ENCODE peak calls at places on chromosome 18, in ten cellular contexts. G is AG09309, H is astrocyte of the spinal cord, Q is psoas muscle, D is fibroblast of lung, X is cardiac muscle cell, F is brain microvascular endothelial cell, U is colonic mucosa, N is foreskin fibroblast, A is neural progenitor cell. Z is an unnamed sample.

GRCh38 chr18:42187611-42188378 is 232.8 kb downstream of the PIK3C3 start:
- DNase-seq in Q (no peak), N (no peak), X (peak), A (no peak), F (no peak), D (no peak), U (no peak), H (no peak), G (no peak), Z (no peak)

GRCh38 chr18:10514621-10515020 is 11.2 kb upstream of the NAPG start:
- DNase-seq in D (no peak), X (no peak), N (no peak), U (no peak), A (no peak), G (no peak), F (no peak), H (no peak), Q (no peak), Z (no peak)

GRCh38 chr18:70419526-70419925 is 130.7 kb downstream of the SOCS6 start:
- DNase-seq in X (peak), F (peak), Q (no peak), H (peak), U (no peak), A (no peak), D (peak), N (peak), G (peak), Z (no peak)

GRCh38 chr18:76388261-76388660 is 106.8 kb downstream of the ZNF516 start:
- DNase-seq in H (no peak), X (no peak), G (no peak), N (no peak), A (no peak), U (no peak), F (no peak), Q (no peak), D (no peak), Z (no peak)

GRCh38 chr18:79916546-79917350 is 34.7 kb downstream of the SLC66A2 start:
- DNase-seq in U (no peak), N (no peak), Q (no peak), F (no peak), G (no peak), A (no peak), H (no peak), X (no peak), D (no peak), Z (no peak)

GRCh38 chr18:33812186-33812585 is 234.2 kb downstream of the ASXL3 start:
- DNase-seq in D (no peak), Q (no peak), N (no peak), G (no peak), H (no peak), U (peak), X (no peak), F (no peak), A (no peak), Z (no peak)

GRCh38 chr18:70015127-70015526 is 67.5 kb upstream of the CD226 start:
- DNase-seq in D (no peak), N (peak), U (no peak), G (no peak), A (no peak), F (no peak), Q (no peak), H (no peak), X (no peak), Z (no peak)

GRCh38 chr18:8851659-8852058 is 146.3 kb downstream of the MTCL1 start:
- DNase-seq in F (no peak), Q (no peak), X (peak), U (no peak), A (no peak), N (no peak), G (no peak), H (no peak), D (no peak), Z (no peak)

GRCh38 chr18:30086351-30086750 is 956.2 kb downstream of the DSC3 start:
- DNase-seq in Q (no peak), D (no peak), H (no peak), U (no peak), N (no peak), X (no peak), G (no peak), F (no peak), A (no peak), Z (no peak)

GRCh38 chr18:23824235-23824634 is 135.0 kb downstream of the LAMA3 start:
- DNase-seq in H (no peak), N (peak), X (peak), D (no peak), A (no peak), G (no peak), F (no peak), Q (no peak), U (no peak), Z (no peak)
- TF ChIP-seq CTCF in H (no peak), N (no peak), X (no peak), D (no peak), A (no peak), G (peak), F (peak), Q (no peak), U (no peak), Z (no peak)

GRCh38 chr18:5546660-5547059 is 2.9 kb upstream of the EPB41L3 start:
- DNase-seq in X (peak), D (peak), G (peak), N (peak), A (peak), Q (peak), F (peak), H (peak), U (no peak), Z (no peak)
- TF ChIP-seq CTCF in X (peak), D (peak), G (peak), N (peak), A (peak), Q (no peak), F (peak), H (peak), U (no peak), Z (peak)

GRCh38 chr18:3666526-3667254 is 216.7 kb downstream of the TGIF1 start:
- DNase-seq in D (no peak), F (no peak), H (no peak), G (no peak), N (no peak), X (no peak), U (no peak), A (no peak), Q (no peak), Z (no peak)
- TF ChIP-seq CTCF in D (no peak), F (no peak), H (no peak), G (no peak), N (no peak), X (no peak), U (no peak), A (no peak), Q (no peak), Z (no peak)

GRCh38 chr18:48228301-48228715 is 180.9 kb downstream of the ZBTB7C start:
- DNase-seq in Q (peak), D (peak), N (peak), H (no peak), A (no peak), F (no peak), X (peak), U (no peak), G (no peak), Z (no peak)

GRCh38 chr18:48230459-48231113 is 178.6 kb downstream of the ZBTB7C start:
- DNase-seq in A (peak), G (no peak), F (peak), X (peak), U (peak), Q (peak), H (peak), D (peak), N (peak), Z (no peak)

GRCh38 chr18:48228841-48229240 is 180.3 kb downstream of the ZBTB7C start:
- DNase-seq in H (no peak), F (no peak), X (peak), U (no peak), G (no peak), A (peak), Q (no peak), N (no peak), D (no peak), Z (no peak)

GRCh38 chr18:48227206-48227605 is 182.0 kb downstream of the ZBTB7C start:
- DNase-seq in N (no peak), Q (no peak), D (no peak), X (no peak), G (no peak), H (no peak), U (no peak), A (no peak), F (no peak), Z (no peak)

GRCh38 chr18:48229445-48230052 is 179.6 kb downstream of the ZBTB7C start:
- DNase-seq in N (peak), G (no peak), A (peak), U (no peak), Q (no peak), H (no peak), X (peak), F (no peak), D (no peak), Z (no peak)
- TF ChIP-seq CTCF in N (no peak), G (no peak), A (peak), U (no peak), Q (no peak), H (no peak), X (no peak), F (peak), D (no peak), Z (no peak)